ENCODE peak calls at places on chromosomes 1 and 21, in six cellular contexts. One of them, this sample, is unnamed. For H3K4me1, the result is how much of the 10 kb centered on the place peaks cover.

GRCh38 chr1:82226198-82226505 is 425.4 kb downstream of the ADGRL2 start:
- DNase-seq in kidney: no peak
- DNase-seq in breast epithelium: no peak
- DNase-seq in H1: no peak
- DNase-seq in fibroblast of lung: peak
- DNase-seq in foreskin keratinocyte: peak
- DNase-seq in this sample: no peak

GRCh38 chr1:89279011-89279466 is 6.4 kb upstream of the GBP5 start:
- DNase-seq in breast epithelium: no peak
- DNase-seq in H1: no peak
- DNase-seq in fibroblast of lung: no peak
- DNase-seq in kidney: no peak
- DNase-seq in foreskin keratinocyte: no peak
- DNase-seq in this sample: no peak

GRCh38 chr1:197423006-197423405 is 155.0 kb downstream of the CRB1 start:
- DNase-seq in breast epithelium: no peak
- DNase-seq in fibroblast of lung: peak
- DNase-seq in foreskin keratinocyte: no peak
- DNase-seq in kidney: no peak
- DNase-seq in H1: no peak
- DNase-seq in this sample: no peak

GRCh38 chr1:75999034-75999433 is 66.8 kb upstream of the ASB17 start:
- DNase-seq in breast epithelium: no peak
- DNase-seq in fibroblast of lung: no peak
- DNase-seq in kidney: no peak
- DNase-seq in H1: no peak
- DNase-seq in foreskin keratinocyte: no peak
- DNase-seq in this sample: no peak

GRCh38 chr1:200372095-200372884 is 37.5 kb downstream of the ZNF281 start:
- DNase-seq in foreskin keratinocyte: peak
- DNase-seq in H1: peak
- DNase-seq in fibroblast of lung: peak
- DNase-seq in kidney: no peak
- DNase-seq in breast epithelium: no peak
- DNase-seq in this sample: peak

GRCh38 chr1:180567664-180568063 is 8.9 kb downstream of the OVAAL start:
- DNase-seq in fibroblast of lung: no peak
- DNase-seq in kidney: no peak
- DNase-seq in breast epithelium: no peak
- DNase-seq in H1: no peak
- DNase-seq in foreskin keratinocyte: no peak
- DNase-seq in this sample: no peak

GRCh38 chr1:165605246-165605645 is 25.8 kb upstream of the MGST3 start:
- DNase-seq in H1: no peak
- DNase-seq in kidney: no peak
- DNase-seq in fibroblast of lung: no peak
- DNase-seq in breast epithelium: no peak
- DNase-seq in foreskin keratinocyte: no peak
- DNase-seq in this sample: no peak

GRCh38 chr1:167784876-167785550 is 63.2 kb downstream of the MPZL1 start:
- DNase-seq in foreskin keratinocyte: no peak
- DNase-seq in fibroblast of lung: no peak
- DNase-seq in kidney: no peak
- DNase-seq in H1: no peak
- DNase-seq in breast epithelium: no peak
- DNase-seq in this sample: no peak

GRCh38 chr1:159918041-159918917 is 7.0 kb downstream of the TAGLN2 start:
- DNase-seq in foreskin keratinocyte: no peak
- DNase-seq in fibroblast of lung: peak
- DNase-seq in H1: no peak
- DNase-seq in kidney: no peak
- DNase-seq in breast epithelium: no peak
- DNase-seq in this sample: no peak

GRCh38 chr1:234960722-234961467 is 167.7 kb downstream of the TOMM20 start:
- DNase-seq in foreskin keratinocyte: no peak
- DNase-seq in breast epithelium: no peak
- DNase-seq in H1: no peak
- DNase-seq in kidney: no peak
- DNase-seq in fibroblast of lung: no peak
- DNase-seq in this sample: peak
- H3K4me1 ChIP-seq in foreskin keratinocyte: under half
- H3K4me1 ChIP-seq in breast epithelium: under half
- H3K4me1 ChIP-seq in H1: under half
- H3K4me1 ChIP-seq in kidney: half or more
- H3K4me1 ChIP-seq in fibroblast of lung: under half
- H3K4me1 ChIP-seq in this sample: half or more

GRCh38 chr21:45979141-45979631 is 2.4 kb upstream of the COL6A1 start:
- DNase-seq in kidney: peak
- DNase-seq in breast epithelium: no peak
- DNase-seq in foreskin keratinocyte: no peak
- DNase-seq in fibroblast of lung: no peak
- DNase-seq in H1: no peak
- DNase-seq in this sample: no peak
- TF ChIP-seq CTCF in kidney: no peak
- TF ChIP-seq CTCF in breast epithelium: no peak
- TF ChIP-seq CTCF in foreskin keratinocyte: no peak
- TF ChIP-seq CTCF in fibroblast of lung: no peak
- TF ChIP-seq CTCF in H1: no peak
- TF ChIP-seq CTCF in this sample: no peak

DNA sequence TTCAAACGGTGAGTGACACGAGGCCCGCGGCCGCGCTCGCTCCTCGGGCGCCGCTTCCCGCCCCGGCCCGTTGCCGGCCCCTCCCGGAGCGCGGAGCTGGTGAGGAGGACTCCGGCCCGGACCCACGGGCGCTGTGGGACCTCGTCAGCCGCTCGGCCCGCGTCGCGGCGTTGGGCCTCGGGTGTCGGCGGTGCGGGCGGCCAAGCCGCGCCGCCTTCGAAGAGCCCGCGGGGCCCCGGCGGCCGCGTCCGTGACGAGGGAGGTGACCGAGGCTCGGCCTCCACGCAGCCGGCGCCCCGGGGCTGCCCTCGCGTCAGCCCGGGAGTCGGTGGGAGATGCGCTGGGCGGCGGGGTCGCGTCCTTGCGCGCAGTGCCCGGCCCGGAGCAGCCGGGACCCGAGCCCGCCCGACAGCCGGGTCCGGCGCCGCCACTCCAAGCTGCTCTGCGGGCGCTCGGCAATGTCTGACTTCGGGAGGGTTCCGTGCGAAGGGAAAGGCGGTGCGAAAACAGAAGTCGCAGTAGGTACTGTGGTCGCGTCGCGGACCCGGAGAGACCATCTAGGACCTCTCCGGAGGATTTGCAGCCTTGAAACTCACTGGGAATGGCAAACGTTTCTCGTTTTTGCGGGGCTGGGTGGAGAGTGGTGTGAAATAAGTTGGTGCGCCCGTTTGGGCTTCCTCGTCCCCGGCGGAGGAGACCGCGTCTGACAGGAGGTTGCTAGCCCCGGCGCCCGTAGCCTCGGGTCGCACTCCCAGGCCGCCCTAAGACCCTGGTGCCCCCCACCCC is 829 bp downstream of the SPEN start:
- DNase-seq in kidney: peak
- DNase-seq in H1: no peak
- DNase-seq in foreskin keratinocyte: no peak
- DNase-seq in fibroblast of lung: no peak
- DNase-seq in breast epithelium: no peak
- DNase-seq in this sample: no peak
- H3K4me1 ChIP-seq in kidney: under half
- H3K4me1 ChIP-seq in H1: under half
- H3K4me1 ChIP-seq in foreskin keratinocyte: under half
- H3K4me1 ChIP-seq in fibroblast of lung: under half
- H3K4me1 ChIP-seq in breast epithelium: under half
- H3K4me1 ChIP-seq in this sample: under half

GRCh38 chr1:25692560-25692959 is 76.0 kb downstream of the MAN1C1 start:
- DNase-seq in kidney: no peak
- DNase-seq in H1: no peak
- DNase-seq in breast epithelium: no peak
- DNase-seq in fibroblast of lung: no peak
- DNase-seq in foreskin keratinocyte: no peak
- DNase-seq in this sample: no peak
- TF ChIP-seq CTCF in kidney: peak
- TF ChIP-seq CTCF in H1: peak
- TF ChIP-seq CTCF in breast epithelium: no peak
- TF ChIP-seq CTCF in fibroblast of lung: peak
- TF ChIP-seq CTCF in foreskin keratinocyte: peak
- TF ChIP-seq CTCF in this sample: peak

GRCh38 chr1:230210979-230211336 is 143.9 kb downstream of the GALNT2 start:
- DNase-seq in breast epithelium: no peak
- DNase-seq in fibroblast of lung: no peak
- DNase-seq in H1: no peak
- DNase-seq in foreskin keratinocyte: no peak
- DNase-seq in kidney: no peak
- DNase-seq in this sample: no peak
- H3K4me1 ChIP-seq in breast epithelium: under half
- H3K4me1 ChIP-seq in fibroblast of lung: under half
- H3K4me1 ChIP-seq in H1: under half
- H3K4me1 ChIP-seq in foreskin keratinocyte: under half
- H3K4me1 ChIP-seq in kidney: under half
- H3K4me1 ChIP-seq in this sample: under half